ENCODE peak calls at places on chromosomes 5 and 9, in nine cellular contexts. W, D, G, Y, K, H, V, N and U are unnamed samples. For H3K4me1, the result is how much of the 10 kb centered on the place peaks cover.

GRCh38 chr5:168947212-168947868 is 353.6 kb downstream of the SLIT3 start:
- DNase-seq in W (peak), D (peak), G (peak), Y (peak), K (peak), H (peak), V (peak), N (peak), U (no peak)

GRCh38 chr5:131328536-131329186 is 64.8 kb downstream of the CDC42SE2 start:
- DNase-seq in W (peak), D (no peak), G (no peak), Y (no peak), K (no peak), H (no peak), V (no peak), N (peak), U (no peak)

GRCh38 chr9:74125916-74126315 is 371.2 kb upstream of the RORB start:
- DNase-seq in W (no peak), D (no peak), G (no peak), Y (no peak), K (no peak), H (no peak), V (no peak), N (no peak), U (no peak)

GRCh38 chr9:108889649-108890067 is 27.6 kb downstream of the ACTL7A start:
- DNase-seq in W (peak), D (no peak), G (no peak), Y (no peak), K (no peak), H (no peak), V (no peak), N (peak), U (no peak)

GRCh38 chr5:154937718-154938466 is at the start of gene GEMIN5:
- DNase-seq in W (peak), D (peak), G (peak), Y (peak), K (peak), H (peak), V (peak), N (peak), U (peak)

GRCh38 chr5:139942243-139942642 is 100.9 kb downstream of the NRG2 start:
- DNase-seq in W (no peak), D (no peak), G (no peak), Y (no peak), K (no peak), H (no peak), V (no peak), N (no peak), U (no peak)

GRCh38 chr5:82417776-82418607 is 139.8 kb upstream of the RPS23 start:
- DNase-seq in W (no peak), D (no peak), G (no peak), Y (no peak), K (no peak), H (no peak), V (no peak), N (no peak), U (no peak)

GRCh38 chr9:119961774-119962408 is 592.7 kb upstream of the BRINP1 start:
- DNase-seq in W (peak), D (peak), G (peak), Y (peak), K (peak), H (no peak), V (peak), N (peak), U (no peak)

GRCh38 chr9:134861586-134862334 is 18.9 kb upstream of the FCN2 start:
- DNase-seq in W (no peak), D (peak), G (no peak), Y (no peak), K (no peak), H (no peak), V (no peak), N (no peak), U (peak)

GRCh38 chr9:90900130-90900529 is 98.5 kb downstream of the SYK start:
- DNase-seq in W (no peak), D (no peak), G (no peak), Y (no peak), K (no peak), H (no peak), V (no peak), N (no peak), U (no peak)

GRCh38 chr5:146042628-146043279 is 62.6 kb downstream of the PLAC8L1 start:
- DNase-seq in W (peak), D (no peak), G (no peak), Y (no peak), K (peak), H (no peak), V (no peak), N (no peak), U (no peak)

GRCh38 chr5:175214152-175214551 is 229.8 kb downstream of the DRD1 start:
- DNase-seq in W (peak), D (no peak), G (no peak), Y (no peak), K (no peak), H (no peak), V (no peak), N (no peak), U (no peak)

GRCh38 chr5:154740483-154740882 is 14.7 kb upstream of the LARP1 start:
- DNase-seq in W (no peak), D (no peak), G (peak), Y (peak), K (peak), H (no peak), V (no peak), N (no peak), U (peak)

GRCh38 chr5:73387630-73388370 is 60.8 kb downstream of the FOXD1 start:
- DNase-seq in W (no peak), D (no peak), G (no peak), Y (no peak), K (peak), H (no peak), V (no peak), N (no peak), U (no peak)
- H3K4me3 ChIP-seq in W (no peak), D (no peak), G (no peak), Y (no peak), K (no peak), H (no peak), V (no peak), N (no peak), U (no peak)

DNA sequence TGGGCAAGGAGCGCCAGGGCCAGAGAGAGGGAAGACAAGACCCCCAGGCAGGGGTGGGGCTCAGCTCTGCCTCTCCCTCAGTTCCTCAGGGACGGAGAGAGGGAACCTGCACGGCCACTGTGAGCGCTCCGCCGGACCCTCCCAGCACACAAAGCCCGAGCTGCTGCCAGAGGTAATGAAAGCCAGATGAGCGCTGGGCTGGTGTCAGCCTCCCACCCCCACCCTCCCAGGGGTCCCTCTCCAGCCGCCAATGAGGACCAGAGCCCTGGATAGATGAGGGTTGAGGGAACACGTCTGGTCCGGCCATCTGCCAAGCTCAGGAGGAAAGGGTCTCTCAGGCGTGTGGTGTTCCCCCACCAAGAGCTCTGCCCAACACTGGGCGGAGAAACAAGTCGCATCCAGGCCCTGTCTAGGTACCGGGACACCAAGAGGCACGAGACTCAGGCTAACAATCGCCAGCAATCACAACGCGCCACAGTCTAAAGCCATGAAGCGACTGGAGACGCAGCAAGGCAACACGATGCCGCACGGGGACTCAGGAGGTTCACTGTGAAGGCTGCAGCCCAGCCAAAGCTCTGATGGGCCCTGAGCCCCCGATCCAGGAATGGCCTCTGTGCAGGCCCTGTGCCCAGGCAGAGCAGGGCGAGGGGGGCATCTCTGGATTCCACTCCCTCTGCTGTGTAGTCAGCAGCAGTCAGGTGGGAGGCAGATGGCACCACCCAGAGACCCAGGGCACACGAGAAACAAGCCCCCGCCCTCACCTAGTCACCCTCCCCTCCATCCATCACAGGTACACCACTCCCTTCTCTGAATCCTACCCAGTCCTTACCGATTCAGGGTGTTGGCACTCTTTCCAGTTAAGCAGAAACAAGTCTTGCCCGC is 1.3 kb downstream of the RALGDS start:
- DNase-seq in W (no peak), D (no peak), G (peak), Y (no peak), K (no peak), H (no peak), V (no peak), N (no peak), U (peak)
- H3K4me1 ChIP-seq in W (under half), D (half or more), G (under half), Y (half or more), K (under half), H (half or more), V (under half), N (half or more), U (half or more)

DNA sequence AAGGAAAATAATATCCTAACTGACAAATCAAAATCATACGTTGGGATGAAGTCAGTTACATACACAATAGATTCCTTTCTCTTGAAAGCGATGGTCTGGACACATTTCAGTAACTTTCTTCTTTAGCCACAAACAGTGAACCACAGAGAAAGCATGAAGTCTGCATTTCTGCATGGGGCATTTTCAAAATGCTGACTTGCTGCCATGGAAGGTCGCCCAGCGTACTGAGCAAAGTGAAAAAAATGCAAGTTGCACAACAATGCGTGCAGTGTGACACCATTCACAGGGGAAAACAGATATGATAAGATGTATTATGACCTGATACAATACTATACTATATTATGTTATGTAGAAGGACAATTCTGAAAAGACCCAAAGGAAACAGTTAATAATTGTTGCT is 146.3 kb downstream of the SNX18 start:
- DNase-seq in W (no peak), D (no peak), G (no peak), Y (no peak), K (peak), H (peak), V (no peak), N (no peak), U (peak)
- TF ChIP-seq EP300 in W (no peak), D (no peak), G (no peak), Y (no peak), K (no peak), H (no peak), V (no peak), N (no peak), U (no peak)

GRCh38 chr9:71896762-71897161 is 14.2 kb downstream of the ABHD17B start:
- DNase-seq in W (no peak), D (no peak), G (no peak), Y (no peak), K (no peak), H (no peak), V (no peak), N (no peak), U (no peak)

GRCh38 chr9:71901695-71902094 is 9.3 kb downstream of the ABHD17B start:
- DNase-seq in W (no peak), D (no peak), G (peak), Y (no peak), K (no peak), H (no peak), V (no peak), N (no peak), U (no peak)

GRCh38 chr9:71895955-71896354 is 15.0 kb downstream of the ABHD17B start:
- DNase-seq in W (no peak), D (no peak), G (no peak), Y (no peak), K (no peak), H (no peak), V (no peak), N (no peak), U (no peak)

GRCh38 chr9:71895122-71895521 is 15.9 kb downstream of the ABHD17B start:
- DNase-seq in W (no peak), D (no peak), G (no peak), Y (no peak), K (no peak), H (no peak), V (no peak), N (no peak), U (no peak)

DNA sequence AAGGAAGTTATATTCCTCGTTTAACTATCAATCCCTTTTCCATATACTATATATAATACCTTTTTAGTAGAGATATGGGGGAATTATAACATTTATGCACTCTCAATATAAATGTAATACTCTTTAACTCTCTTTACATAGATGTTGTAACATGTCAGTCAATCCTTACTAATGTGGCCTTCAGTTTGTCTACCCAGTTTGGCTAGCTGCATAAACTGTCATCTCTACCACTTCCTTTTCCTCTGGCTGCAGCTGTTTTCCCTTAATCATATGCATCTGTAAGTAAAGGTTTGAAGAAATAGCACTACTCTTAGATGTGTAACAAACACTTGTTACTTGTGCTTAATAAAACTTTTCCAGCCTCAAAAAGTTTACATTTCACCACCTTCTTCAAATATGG is 13.4 kb downstream of the ABHD17B start:
- DNase-seq in W (no peak), D (no peak), G (no peak), Y (no peak), K (no peak), H (no peak), V (no peak), N (no peak), U (no peak)
- H3K4me3 ChIP-seq in W (no peak), D (no peak), G (no peak), Y (no peak), K (no peak), H (no peak), V (no peak), N (no peak), U (no peak)

DNA sequence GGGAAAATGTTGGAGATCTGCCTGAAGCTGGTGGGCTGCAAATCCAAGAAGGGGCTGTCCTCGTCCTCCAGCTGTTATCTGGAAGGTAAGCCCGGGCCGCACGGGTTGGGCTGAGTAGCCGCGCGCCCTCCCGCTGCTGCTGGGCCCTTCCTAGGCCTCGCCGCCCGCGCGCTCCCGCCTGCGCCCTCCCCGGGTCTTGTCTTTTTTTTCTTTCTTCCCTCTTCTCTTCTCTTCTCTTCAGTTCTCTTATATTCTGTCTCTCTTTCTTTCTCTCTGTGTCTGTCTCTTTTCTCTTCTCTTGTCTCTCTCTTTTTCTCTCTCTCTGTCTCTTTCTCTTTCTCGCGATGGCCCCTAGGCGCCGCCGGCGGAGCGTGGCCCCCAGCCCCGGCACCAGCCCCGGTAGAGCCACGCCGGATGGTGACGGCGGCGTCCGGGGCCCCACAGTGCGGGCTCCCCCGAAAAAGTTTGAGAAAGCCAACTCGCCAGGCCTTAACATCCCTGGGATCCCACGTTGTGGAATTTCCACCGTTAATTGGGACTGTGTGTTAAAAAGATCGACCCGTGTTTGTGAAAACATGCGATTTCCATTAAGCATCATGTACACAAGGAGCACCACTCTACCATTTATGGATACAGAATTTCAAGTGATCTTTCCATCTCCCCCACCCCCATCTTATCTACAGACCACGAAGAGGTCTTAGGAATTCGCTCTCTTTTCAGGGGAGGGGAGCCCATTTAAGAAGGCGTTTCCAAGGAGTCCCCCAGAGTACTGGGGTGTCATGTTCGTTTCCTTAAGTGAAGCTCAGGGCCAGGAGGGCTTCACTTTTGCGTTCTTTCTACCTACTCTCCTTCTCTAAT is 616 bp downstream of the ABL1 start:
- DNase-seq in W (peak), D (no peak), G (peak), Y (peak), K (peak), H (no peak), V (no peak), N (no peak), U (peak)
- H3K4me1 ChIP-seq in W (under half), D (half or more), G (under half), Y (under half), K (under half), H (under half), V (under half), N (under half), U (half or more)

GRCh38 chr9:93676310-93677054 is 100.1 kb downstream of the PHF2 start:
- DNase-seq in W (no peak), D (peak), G (peak), Y (peak), K (peak), H (no peak), V (no peak), N (no peak), U (peak)

GRCh38 chr9:93677061-93677571 is 100.7 kb downstream of the PHF2 start:
- DNase-seq in W (no peak), D (no peak), G (peak), Y (peak), K (peak), H (no peak), V (no peak), N (no peak), U (no peak)

GRCh38 chr9:93673844-93674334 is 97.5 kb downstream of the PHF2 start:
- DNase-seq in W (no peak), D (no peak), G (peak), Y (peak), K (peak), H (no peak), V (no peak), N (no peak), U (peak)

GRCh38 chr9:93674580-93675335 is 98.4 kb downstream of the PHF2 start:
- DNase-seq in W (no peak), D (no peak), G (peak), Y (peak), K (no peak), H (no peak), V (no peak), N (no peak), U (peak)

DNA sequence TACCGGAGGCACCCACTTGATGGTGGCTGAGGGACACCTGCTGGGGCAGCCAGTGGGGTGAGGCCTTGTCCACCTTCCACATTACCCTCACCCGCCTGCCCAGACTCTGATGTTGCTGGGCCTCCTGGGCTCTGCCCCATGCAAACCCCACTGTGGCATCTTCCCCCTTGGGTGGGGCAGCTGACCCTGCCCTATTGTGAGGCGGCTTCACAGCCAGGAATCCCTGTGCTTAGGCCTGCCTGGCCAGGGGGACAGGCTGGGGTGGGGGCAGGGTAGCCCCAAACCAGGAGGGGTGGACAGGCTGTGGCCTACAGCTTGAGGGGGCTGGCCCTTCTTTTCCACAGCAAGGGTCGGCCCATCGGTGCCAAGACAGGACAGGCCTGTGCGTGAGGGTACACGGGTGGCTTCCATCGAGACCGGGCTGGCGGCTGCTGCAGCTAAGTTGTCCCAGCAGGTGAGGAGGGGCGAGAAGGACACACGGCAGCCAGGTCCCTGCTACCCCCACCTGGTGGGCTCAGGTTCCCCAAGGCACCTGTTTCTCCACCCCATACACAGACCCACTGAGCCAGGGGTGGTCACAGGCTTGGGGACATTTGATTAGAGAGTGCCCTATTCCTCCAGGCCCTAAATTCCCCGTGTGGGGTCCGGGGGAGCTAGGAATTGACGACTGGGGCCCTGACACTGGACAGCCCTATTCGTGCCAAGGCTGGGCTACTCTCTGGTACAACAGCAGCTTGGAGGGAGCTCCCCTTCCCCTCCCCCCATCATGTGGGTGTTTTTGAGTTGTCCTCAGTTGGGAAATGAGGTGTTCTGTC is 99.2 kb downstream of the PHF2 start:
- DNase-seq in W (no peak), D (peak), G (peak), Y (peak), K (peak), H (no peak), V (no peak), N (no peak), U (peak)
- TF ChIP-seq EP300 in W (no peak), D (no peak), G (no peak), Y (no peak), K (no peak), H (no peak), V (no peak), N (no peak), U (no peak)

GRCh38 chr5:95606419-95606818 is 13.5 kb upstream of the GPR150 start:
- DNase-seq in W (no peak), D (no peak), G (no peak), Y (no peak), K (no peak), H (no peak), V (no peak), N (no peak), U (no peak)
- H3K4me3 ChIP-seq in W (no peak), D (no peak), G (no peak), Y (no peak), K (no peak), H (no peak), V (no peak), N (no peak), U (no peak)

DNA sequence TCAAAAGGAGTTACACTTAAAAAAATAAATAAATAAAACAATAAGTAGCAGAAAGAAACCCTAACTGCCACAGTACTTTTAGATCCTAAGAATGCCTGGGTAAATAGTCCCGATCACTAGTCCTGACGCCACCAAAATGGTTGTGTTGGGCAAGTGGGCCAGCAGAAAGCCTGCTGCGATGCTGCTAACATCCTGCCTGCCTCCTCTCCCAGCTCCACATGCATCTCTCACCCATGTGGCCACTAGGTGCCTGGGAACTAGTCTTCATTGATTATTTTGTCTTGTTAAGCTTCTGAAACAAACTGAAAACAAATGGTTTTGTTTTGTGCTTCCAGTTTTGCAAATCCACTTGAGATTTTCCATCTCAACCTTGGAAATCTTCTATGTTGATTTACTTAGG is 54.4 kb upstream of the TRAF1 start:
- DNase-seq in W (no peak), D (no peak), G (no peak), Y (no peak), K (no peak), H (no peak), V (no peak), N (no peak), U (no peak)
- H3K4me1 ChIP-seq in W (under half), D (under half), G (under half), Y (under half), K (under half), H (under half), V (under half), N (under half), U (under half)